ENCODE peak calls at places on chromosome 4, in six cellular contexts. One of them, this sample, is unnamed.

GRCh38 chr4:2803624-2804448 is 11.0 kb downstream of the SH3BP2 start:
- DNase-seq in effector CD4-positive, alpha-beta T cell: no peak
- DNase-seq in activated CD4-positive, CD25-positive, alpha-beta regulatory T cell treated with anti-CD3 and anti-CD28 coated beads, Interleukin-2, amount 50 U/mL, for 16 hours: no peak
- DNase-seq in RKO: peak
- DNase-seq in progenitor cell of endocrine pancreas: no peak
- DNase-seq in AG10803: peak
- DNase-seq in this sample: peak

GRCh38 chr4:1449475-1449832 is 43.2 kb upstream of the NKX1-1 start:
- DNase-seq in effector CD4-positive, alpha-beta T cell: no peak
- DNase-seq in activated CD4-positive, CD25-positive, alpha-beta regulatory T cell treated with anti-CD3 and anti-CD28 coated beads, Interleukin-2, amount 50 U/mL, for 16 hours: no peak
- DNase-seq in RKO: no peak
- DNase-seq in progenitor cell of endocrine pancreas: no peak
- DNase-seq in AG10803: no peak
- DNase-seq in this sample: no peak

GRCh38 chr4:183830438-183830985 is 74.6 kb upstream of the STOX2 start:
- DNase-seq in effector CD4-positive, alpha-beta T cell: no peak
- DNase-seq in activated CD4-positive, CD25-positive, alpha-beta regulatory T cell treated with anti-CD3 and anti-CD28 coated beads, Interleukin-2, amount 50 U/mL, for 16 hours: no peak
- DNase-seq in RKO: peak
- DNase-seq in progenitor cell of endocrine pancreas: no peak
- DNase-seq in AG10803: no peak
- DNase-seq in this sample: peak

GRCh38 chr4:135354876-135355275 is 1153.3 kb upstream of the PABPC4L start:
- DNase-seq in effector CD4-positive, alpha-beta T cell: no peak
- DNase-seq in activated CD4-positive, CD25-positive, alpha-beta regulatory T cell treated with anti-CD3 and anti-CD28 coated beads, Interleukin-2, amount 50 U/mL, for 16 hours: no peak
- DNase-seq in RKO: no peak
- DNase-seq in progenitor cell of endocrine pancreas: no peak
- DNase-seq in AG10803: no peak
- DNase-seq in this sample: no peak

GRCh38 chr4:170138580-170139194 is 48.9 kb upstream of the AADAT start:
- DNase-seq in effector CD4-positive, alpha-beta T cell: peak
- DNase-seq in activated CD4-positive, CD25-positive, alpha-beta regulatory T cell treated with anti-CD3 and anti-CD28 coated beads, Interleukin-2, amount 50 U/mL, for 16 hours: peak
- DNase-seq in RKO: peak
- DNase-seq in progenitor cell of endocrine pancreas: peak
- DNase-seq in AG10803: peak
- DNase-seq in this sample: peak

GRCh38 chr4:57100979-57101629 is 9.1 kb downstream of the IGFBP7 start:
- DNase-seq in effector CD4-positive, alpha-beta T cell: no peak
- DNase-seq in activated CD4-positive, CD25-positive, alpha-beta regulatory T cell treated with anti-CD3 and anti-CD28 coated beads, Interleukin-2, amount 50 U/mL, for 16 hours: no peak
- DNase-seq in RKO: no peak
- DNase-seq in progenitor cell of endocrine pancreas: no peak
- DNase-seq in AG10803: peak
- DNase-seq in this sample: no peak

GRCh38 chr4:109914356-109914755 is 1.7 kb downstream of the EGF start:
- DNase-seq in effector CD4-positive, alpha-beta T cell: no peak
- DNase-seq in activated CD4-positive, CD25-positive, alpha-beta regulatory T cell treated with anti-CD3 and anti-CD28 coated beads, Interleukin-2, amount 50 U/mL, for 16 hours: no peak
- DNase-seq in RKO: no peak
- DNase-seq in progenitor cell of endocrine pancreas: no peak
- DNase-seq in AG10803: no peak
- DNase-seq in this sample: no peak

GRCh38 chr4:26896636-26897035 is 36.0 kb downstream of the STIM2 start:
- DNase-seq in effector CD4-positive, alpha-beta T cell: no peak
- DNase-seq in activated CD4-positive, CD25-positive, alpha-beta regulatory T cell treated with anti-CD3 and anti-CD28 coated beads, Interleukin-2, amount 50 U/mL, for 16 hours: no peak
- DNase-seq in RKO: no peak
- DNase-seq in progenitor cell of endocrine pancreas: no peak
- DNase-seq in AG10803: peak
- DNase-seq in this sample: no peak

GRCh38 chr4:37599092-37599800 is 86.9 kb downstream of the RELL1 start:
- DNase-seq in effector CD4-positive, alpha-beta T cell: no peak
- DNase-seq in activated CD4-positive, CD25-positive, alpha-beta regulatory T cell treated with anti-CD3 and anti-CD28 coated beads, Interleukin-2, amount 50 U/mL, for 16 hours: no peak
- DNase-seq in RKO: no peak
- DNase-seq in progenitor cell of endocrine pancreas: no peak
- DNase-seq in AG10803: no peak
- DNase-seq in this sample: no peak

GRCh38 chr4:82790060-82790660 is 8.4 kb downstream of the SCD5 start:
- DNase-seq in effector CD4-positive, alpha-beta T cell: no peak
- DNase-seq in activated CD4-positive, CD25-positive, alpha-beta regulatory T cell treated with anti-CD3 and anti-CD28 coated beads, Interleukin-2, amount 50 U/mL, for 16 hours: no peak
- DNase-seq in RKO: no peak
- DNase-seq in progenitor cell of endocrine pancreas: no peak
- DNase-seq in AG10803: no peak
- DNase-seq in this sample: no peak

GRCh38 chr4:109649872-109650271 is 53.4 kb downstream of the CASP6 start:
- DNase-seq in effector CD4-positive, alpha-beta T cell: no peak
- DNase-seq in activated CD4-positive, CD25-positive, alpha-beta regulatory T cell treated with anti-CD3 and anti-CD28 coated beads, Interleukin-2, amount 50 U/mL, for 16 hours: no peak
- DNase-seq in RKO: no peak
- DNase-seq in progenitor cell of endocrine pancreas: no peak
- DNase-seq in AG10803: no peak
- DNase-seq in this sample: no peak

GRCh38 chr4:84530449-84530848 is 31.4 kb upstream of the NKX6-1 start:
- DNase-seq in effector CD4-positive, alpha-beta T cell: no peak
- DNase-seq in activated CD4-positive, CD25-positive, alpha-beta regulatory T cell treated with anti-CD3 and anti-CD28 coated beads, Interleukin-2, amount 50 U/mL, for 16 hours: no peak
- DNase-seq in RKO: no peak
- DNase-seq in progenitor cell of endocrine pancreas: no peak
- DNase-seq in AG10803: peak
- DNase-seq in this sample: no peak

GRCh38 chr4:120857312-120857711 is 65.2 kb downstream of the PRDM5 start:
- DNase-seq in effector CD4-positive, alpha-beta T cell: no peak
- DNase-seq in activated CD4-positive, CD25-positive, alpha-beta regulatory T cell treated with anti-CD3 and anti-CD28 coated beads, Interleukin-2, amount 50 U/mL, for 16 hours: no peak
- DNase-seq in RKO: no peak
- DNase-seq in progenitor cell of endocrine pancreas: no peak
- DNase-seq in AG10803: peak
- DNase-seq in this sample: no peak

GRCh38 chr4:82293304-82293703 is 80.5 kb downstream of the HNRNPD start:
- DNase-seq in effector CD4-positive, alpha-beta T cell: no peak
- DNase-seq in activated CD4-positive, CD25-positive, alpha-beta regulatory T cell treated with anti-CD3 and anti-CD28 coated beads, Interleukin-2, amount 50 U/mL, for 16 hours: no peak
- DNase-seq in RKO: no peak
- DNase-seq in progenitor cell of endocrine pancreas: no peak
- DNase-seq in AG10803: no peak
- DNase-seq in this sample: peak

GRCh38 chr4:125958519-125958918 is 643.8 kb downstream of the FAT4 start:
- DNase-seq in effector CD4-positive, alpha-beta T cell: no peak
- DNase-seq in activated CD4-positive, CD25-positive, alpha-beta regulatory T cell treated with anti-CD3 and anti-CD28 coated beads, Interleukin-2, amount 50 U/mL, for 16 hours: no peak
- DNase-seq in RKO: no peak
- DNase-seq in progenitor cell of endocrine pancreas: no peak
- DNase-seq in AG10803: no peak
- DNase-seq in this sample: no peak

GRCh38 chr4:103002551-103002950 is 17.0 kb downstream of the SLC9B1 start:
- DNase-seq in effector CD4-positive, alpha-beta T cell: no peak
- DNase-seq in activated CD4-positive, CD25-positive, alpha-beta regulatory T cell treated with anti-CD3 and anti-CD28 coated beads, Interleukin-2, amount 50 U/mL, for 16 hours: no peak
- DNase-seq in RKO: no peak
- DNase-seq in progenitor cell of endocrine pancreas: no peak
- DNase-seq in AG10803: peak
- DNase-seq in this sample: no peak

GRCh38 chr4:83320548-83320947 is 14.1 kb downstream of the HPSE start:
- DNase-seq in effector CD4-positive, alpha-beta T cell: no peak
- DNase-seq in activated CD4-positive, CD25-positive, alpha-beta regulatory T cell treated with anti-CD3 and anti-CD28 coated beads, Interleukin-2, amount 50 U/mL, for 16 hours: no peak
- DNase-seq in RKO: peak
- DNase-seq in progenitor cell of endocrine pancreas: no peak
- DNase-seq in AG10803: peak
- DNase-seq in this sample: no peak

GRCh38 chr4:78987683-78988082 is 48.4 kb upstream of the PAQR3 start:
- DNase-seq in effector CD4-positive, alpha-beta T cell: no peak
- DNase-seq in activated CD4-positive, CD25-positive, alpha-beta regulatory T cell treated with anti-CD3 and anti-CD28 coated beads, Interleukin-2, amount 50 U/mL, for 16 hours: no peak
- DNase-seq in RKO: no peak
- DNase-seq in progenitor cell of endocrine pancreas: no peak
- DNase-seq in AG10803: no peak
- DNase-seq in this sample: no peak

GRCh38 chr4:1233641-1234277 is 15.2 kb downstream of the CTBP1 start:
- DNase-seq in effector CD4-positive, alpha-beta T cell: no peak
- DNase-seq in activated CD4-positive, CD25-positive, alpha-beta regulatory T cell treated with anti-CD3 and anti-CD28 coated beads, Interleukin-2, amount 50 U/mL, for 16 hours: no peak
- DNase-seq in RKO: no peak
- DNase-seq in progenitor cell of endocrine pancreas: no peak
- DNase-seq in AG10803: no peak
- DNase-seq in this sample: no peak

GRCh38 chr4:91734682-91735081 is 569.1 kb upstream of the GRID2 start:
- DNase-seq in effector CD4-positive, alpha-beta T cell: no peak
- DNase-seq in activated CD4-positive, CD25-positive, alpha-beta regulatory T cell treated with anti-CD3 and anti-CD28 coated beads, Interleukin-2, amount 50 U/mL, for 16 hours: no peak
- DNase-seq in RKO: peak
- DNase-seq in progenitor cell of endocrine pancreas: no peak
- DNase-seq in AG10803: no peak
- DNase-seq in this sample: peak

GRCh38 chr4:7763788-7764187 is 175.9 kb downstream of the AFAP1 start:
- DNase-seq in effector CD4-positive, alpha-beta T cell: no peak
- DNase-seq in activated CD4-positive, CD25-positive, alpha-beta regulatory T cell treated with anti-CD3 and anti-CD28 coated beads, Interleukin-2, amount 50 U/mL, for 16 hours: no peak
- DNase-seq in RKO: no peak
- DNase-seq in progenitor cell of endocrine pancreas: no peak
- DNase-seq in AG10803: no peak
- DNase-seq in this sample: peak

GRCh38 chr4:1985780-1986577 is 22.8 kb downstream of the NELFA start:
- DNase-seq in effector CD4-positive, alpha-beta T cell: no peak
- DNase-seq in activated CD4-positive, CD25-positive, alpha-beta regulatory T cell treated with anti-CD3 and anti-CD28 coated beads, Interleukin-2, amount 50 U/mL, for 16 hours: no peak
- DNase-seq in RKO: no peak
- DNase-seq in progenitor cell of endocrine pancreas: no peak
- DNase-seq in AG10803: no peak
- DNase-seq in this sample: no peak

GRCh38 chr4:152678841-152679240 is 956 bp downstream of the TMEM154 start:
- DNase-seq in effector CD4-positive, alpha-beta T cell: no peak
- DNase-seq in activated CD4-positive, CD25-positive, alpha-beta regulatory T cell treated with anti-CD3 and anti-CD28 coated beads, Interleukin-2, amount 50 U/mL, for 16 hours: no peak
- DNase-seq in RKO: no peak
- DNase-seq in progenitor cell of endocrine pancreas: no peak
- DNase-seq in AG10803: no peak
- DNase-seq in this sample: no peak

GRCh38 chr4:26753642-26754041 is 107.0 kb upstream of the STIM2 start:
- DNase-seq in effector CD4-positive, alpha-beta T cell: no peak
- DNase-seq in activated CD4-positive, CD25-positive, alpha-beta regulatory T cell treated with anti-CD3 and anti-CD28 coated beads, Interleukin-2, amount 50 U/mL, for 16 hours: no peak
- DNase-seq in RKO: no peak
- DNase-seq in progenitor cell of endocrine pancreas: no peak
- DNase-seq in AG10803: no peak
- DNase-seq in this sample: no peak

GRCh38 chr4:8775751-8776355 is 95.8 kb downstream of the HMX1 start:
- DNase-seq in effector CD4-positive, alpha-beta T cell: no peak
- DNase-seq in activated CD4-positive, CD25-positive, alpha-beta regulatory T cell treated with anti-CD3 and anti-CD28 coated beads, Interleukin-2, amount 50 U/mL, for 16 hours: no peak
- DNase-seq in RKO: no peak
- DNase-seq in progenitor cell of endocrine pancreas: no peak
- DNase-seq in AG10803: no peak
- DNase-seq in this sample: no peak

GRCh38 chr4:26130173-26130572 is 190.6 kb upstream of the RBPJ start:
- DNase-seq in effector CD4-positive, alpha-beta T cell: no peak
- DNase-seq in activated CD4-positive, CD25-positive, alpha-beta regulatory T cell treated with anti-CD3 and anti-CD28 coated beads, Interleukin-2, amount 50 U/mL, for 16 hours: no peak
- DNase-seq in RKO: no peak
- DNase-seq in progenitor cell of endocrine pancreas: no peak
- DNase-seq in AG10803: no peak
- DNase-seq in this sample: no peak

GRCh38 chr4:815464-816146 is 10.3 kb downstream of the CPLX1 start:
- DNase-seq in effector CD4-positive, alpha-beta T cell: no peak
- DNase-seq in activated CD4-positive, CD25-positive, alpha-beta regulatory T cell treated with anti-CD3 and anti-CD28 coated beads, Interleukin-2, amount 50 U/mL, for 16 hours: no peak
- DNase-seq in RKO: no peak
- DNase-seq in progenitor cell of endocrine pancreas: no peak
- DNase-seq in AG10803: no peak
- DNase-seq in this sample: no peak

GRCh38 chr4:1240721-1241465 is 8.0 kb downstream of the CTBP1 start:
- DNase-seq in effector CD4-positive, alpha-beta T cell: no peak
- DNase-seq in activated CD4-positive, CD25-positive, alpha-beta regulatory T cell treated with anti-CD3 and anti-CD28 coated beads, Interleukin-2, amount 50 U/mL, for 16 hours: no peak
- DNase-seq in RKO: no peak
- DNase-seq in progenitor cell of endocrine pancreas: no peak
- DNase-seq in AG10803: no peak
- DNase-seq in this sample: no peak

GRCh38 chr4:42816189-42816588 is 76.3 kb upstream of the GRXCR1 start:
- DNase-seq in effector CD4-positive, alpha-beta T cell: no peak
- DNase-seq in activated CD4-positive, CD25-positive, alpha-beta regulatory T cell treated with anti-CD3 and anti-CD28 coated beads, Interleukin-2, amount 50 U/mL, for 16 hours: no peak
- DNase-seq in RKO: no peak
- DNase-seq in progenitor cell of endocrine pancreas: no peak
- DNase-seq in AG10803: no peak
- DNase-seq in this sample: no peak